ENCODE peak calls at places on chromosomes 12 and 14, in five cellular contexts. Y is cardiac muscle cell, R is astrocyte, C is sigmoid colon, D is Karpas-422. Q is an unnamed sample.

GRCh38 chr14:84655014-84655413 is 874.9 kb upstream of the FLRT2 start:
- DNase-seq in Y (no peak), R (no peak), D (no peak), C (no peak), Q (no peak)

GRCh38 chr12:106415134-106415533 is 57.6 kb downstream of the POLR3B start:
- DNase-seq in Y (no peak), C (no peak), D (no peak), R (peak), Q (no peak)

GRCh38 chr12:22974865-22975264 is 349.9 kb downstream of the ETNK1 start:
- DNase-seq in R (peak), D (no peak), C (no peak), Y (no peak), Q (no peak)

GRCh38 chr12:21330682-21331253 is 3.9 kb downstream of the SLCO1A2 start:
- DNase-seq in Y (no peak), D (peak), C (no peak), R (peak), Q (no peak)

GRCh38 chr14:24298892-24299254 is 707 bp downstream of the DHRS1 start:
- DNase-seq in C (no peak), D (peak), R (peak), Y (no peak), Q (no peak)

GRCh38 chr14:100788517-100789365 is 37.2 kb upstream of the MEG3 start:
- DNase-seq in R (no peak), Y (no peak), D (no peak), C (no peak), Q (no peak)

GRCh38 chr14:100784523-100785337 is 41.2 kb upstream of the MEG3 start:
- DNase-seq in C (peak), R (no peak), D (no peak), Y (no peak), Q (no peak)

GRCh38 chr14:102727336-102728095 is 49.7 kb upstream of the TRAF3 start:
- DNase-seq in R (no peak), D (no peak), C (no peak), Y (no peak), Q (no peak)

GRCh38 chr12:127655691-127656090 is 611.3 kb upstream of the TMEM132C start:
- DNase-seq in D (no peak), Y (no peak), R (peak), C (no peak), Q (no peak)

GRCh38 chr14:61101803-61102548 is 120.9 kb downstream of the SLC38A6 start:
- DNase-seq in C (no peak), D (peak), R (peak), Y (peak), Q (no peak)

GRCh38 chr12:54991992-54992377 is 7.4 kb upstream of the TESPA1 start:
- DNase-seq in Y (no peak), D (peak), C (no peak), R (no peak), Q (no peak)

GRCh38 chr14:70416717-70417349 is at the start of gene SYNJ2BP:
- DNase-seq in C (peak), R (peak), Y (peak), D (peak), Q (peak)

GRCh38 chr14:63895510-63895909 is 42.7 kb downstream of the SYNE2 start:
- DNase-seq in R (no peak), D (no peak), C (no peak), Y (no peak), Q (no peak)

GRCh38 chr12:123444396-123445026 is 8.0 kb upstream of the RILPL2 start:
- DNase-seq in C (no peak), Y (no peak), R (peak), D (no peak), Q (no peak)

GRCh38 chr12:58419905-58420304 is 478.5 kb downstream of the ATP23 start:
- DNase-seq in C (no peak), R (peak), Y (no peak), D (no peak), Q (no peak)

GRCh38 chr12:58421990-58422389 is 480.6 kb downstream of the ATP23 start:
- DNase-seq in C (no peak), Y (no peak), R (no peak), D (no peak), Q (no peak)

GRCh38 chr12:58416211-58416610 is 474.8 kb downstream of the ATP23 start:
- DNase-seq in C (no peak), Y (no peak), D (no peak), R (peak), Q (no peak)

GRCh38 chr12:58419182-58419760 is 477.9 kb downstream of the ATP23 start:
- DNase-seq in C (no peak), D (no peak), R (no peak), Y (no peak), Q (no peak)

GRCh38 chr12:58420496-58420895 is 479.1 kb downstream of the ATP23 start:
- DNase-seq in R (peak), Y (no peak), C (no peak), D (no peak), Q (no peak)
- H3K4me3 ChIP-seq in R (no peak), Y (no peak), C (no peak), D (no peak), Q (no peak)

GRCh38 chr12:61355105-61355504 is 905.1 kb upstream of the USP15 start:
- DNase-seq in Y (no peak), D (no peak), C (no peak), R (no peak), Q (no peak)

GRCh38 chr12:61357496-61357895 is 902.7 kb upstream of the USP15 start:
- DNase-seq in R (no peak), Y (no peak), D (no peak), C (no peak), Q (no peak)

GRCh38 chr12:61362037-61362436 is 898.2 kb upstream of the USP15 start:
- DNase-seq in R (no peak), C (no peak), D (no peak), Y (no peak), Q (no peak)

GRCh38 chr12:61356485-61356884 is 903.7 kb upstream of the USP15 start:
- DNase-seq in R (no peak), Y (no peak), D (no peak), C (no peak), Q (no peak)
- H3K4me3 ChIP-seq in R (no peak), Y (no peak), D (no peak), C (no peak), Q (no peak)

DNA sequence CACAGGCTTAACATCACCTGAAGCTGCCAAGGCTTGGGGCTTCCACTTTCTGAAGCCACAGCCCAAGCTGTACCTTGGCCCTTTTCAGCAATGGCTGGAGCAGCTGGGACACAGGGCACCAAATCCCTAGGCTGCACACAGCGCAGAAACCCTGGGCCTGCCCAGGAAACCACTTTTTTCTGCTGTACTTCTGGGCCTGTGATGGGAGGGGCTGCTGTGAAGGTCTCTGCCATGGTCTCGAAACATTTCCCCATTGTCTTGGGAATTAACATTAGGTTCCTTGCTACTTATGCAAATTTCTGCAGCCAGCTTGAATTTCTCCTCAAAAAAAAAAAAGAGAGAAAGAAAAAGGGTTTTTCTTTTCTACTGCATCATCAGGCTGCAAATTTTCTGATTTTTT is 219.1 kb downstream of the RPL10L start:
- DNase-seq in R (no peak), C (no peak), Y (no peak), D (no peak), Q (no peak)
- H3K4me3 ChIP-seq in R (no peak), C (no peak), Y (no peak), D (no peak), Q (no peak)

GRCh38 chr14:80565001-80565400 is 353.7 kb upstream of the DIO2 start:
- DNase-seq in R (no peak), Y (no peak), D (no peak), C (no peak), Q (no peak)

GRCh38 chr14:80572666-80573065 is 361.4 kb upstream of the DIO2 start:
- DNase-seq in D (no peak), C (no peak), Y (no peak), R (no peak), Q (no peak)

GRCh38 chr14:80570930-80571298 is 359.6 kb upstream of the DIO2 start:
- DNase-seq in C (no peak), R (no peak), Y (no peak), D (no peak), Q (no peak)

GRCh38 chr14:80564051-80564450 is 352.7 kb upstream of the DIO2 start:
- DNase-seq in R (no peak), C (no peak), D (no peak), Y (no peak), Q (no peak)

DNA sequence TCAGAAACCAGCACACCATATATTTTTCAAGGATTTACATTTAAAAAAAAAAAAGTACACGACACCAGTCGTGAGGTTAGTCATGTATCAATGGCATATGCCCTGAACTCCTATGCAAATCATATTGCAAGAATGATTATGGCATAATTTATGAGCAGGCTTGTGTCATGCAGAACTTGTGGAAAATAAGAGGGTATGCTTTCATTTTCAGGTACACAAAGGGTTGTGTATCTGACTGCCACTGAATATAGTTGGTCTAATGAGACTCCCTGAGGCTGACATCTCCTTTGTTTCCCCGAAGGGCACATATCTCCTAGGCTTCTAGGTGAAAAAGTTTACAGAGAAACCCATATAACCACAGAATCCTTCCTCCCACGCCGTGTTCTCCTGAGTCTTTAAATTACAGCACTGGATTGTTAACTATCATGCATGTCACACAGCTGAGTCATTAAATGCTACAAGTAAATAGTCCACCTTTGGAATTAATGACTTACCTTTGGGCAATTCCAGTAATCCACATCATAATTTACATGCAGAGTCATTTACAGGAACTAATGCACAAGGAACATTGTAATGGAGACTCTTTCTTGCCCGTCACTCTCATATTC is 356.7 kb upstream of the DIO2 start:
- DNase-seq in Y (no peak), R (peak), D (no peak), C (no peak), Q (no peak)
- H3K4me3 ChIP-seq in Y (no peak), R (no peak), D (no peak), C (no peak), Q (no peak)